ENCODE peak calls at places on chromosomes 2 and 18, in seven cellular contexts. V, L, K, B, O, N and G are unnamed samples.

GRCh38 chr2:231321021-231321420 is 74.5 kb upstream of the B3GNT7 start:
- DNase-seq in V (no peak), L (peak; percentile 83), K (no peak), B (no peak), O (peak; percentile 57), N (no peak), G (no peak)

GRCh38 chr2:138327967-138328366 is 173.6 kb upstream of the SPOPL start:
- DNase-seq in V (no peak), L (no peak), K (no peak), B (no peak), O (no peak), N (no peak), G (no peak)

GRCh38 chr2:158818511-158818910 is 23.4 kb downstream of the DAPL1 start:
- DNase-seq in V (peak; percentile 42), L (no peak), K (peak; percentile 64), B (no peak), O (no peak), N (no peak), G (no peak)

GRCh38 chr2:68594674-68595492 is 48.5 kb upstream of the PROKR1 start:
- DNase-seq in V (peak; percentile 62), L (peak; percentile 82), K (peak; percentile 71), B (peak; percentile 45), O (peak; percentile 49), N (peak; percentile 59), G (peak; percentile 50)

GRCh38 chr18:44458777-44459176 is 221.9 kb upstream of the SETBP1 start:
- DNase-seq in V (peak; percentile 81), L (no peak), K (peak; percentile 59), B (no peak), O (no peak), N (peak; percentile 30), G (no peak)

GRCh38 chr2:128404709-128405466 is 86.2 kb upstream of the HS6ST1 start:
- DNase-seq in V (no peak), L (no peak), K (no peak), B (no peak), O (no peak), N (no peak), G (peak; percentile 8)

GRCh38 chr2:170113168-170113567 is 64.8 kb upstream of the MYO3B start:
- DNase-seq in V (no peak), L (no peak), K (no peak), B (no peak), O (no peak), N (peak; percentile 5), G (no peak)

GRCh38 chr2:228699888-228700287 is 518.4 kb upstream of the SPHKAP start:
- DNase-seq in V (no peak), L (no peak), K (no peak), B (no peak), O (no peak), N (no peak), G (no peak)

GRCh38 chr2:17621781-17622180 is 81.3 kb downstream of the VSNL1 start:
- DNase-seq in V (peak; percentile 28), L (peak; percentile 36), K (peak; percentile 13), B (no peak), O (no peak), N (peak; percentile 57), G (no peak)

GRCh38 chr2:96205888-96206287 is 2.7 kb downstream of the STARD7 start:
- DNase-seq in V (peak; percentile 49), L (no peak), K (peak; percentile 38), B (no peak), O (no peak), N (peak; percentile 41), G (no peak)

GRCh38 chr2:28319118-28320008 is 73.3 kb upstream of the FOSL2 start:
- DNase-seq in V (peak; percentile 93), L (no peak), K (peak; percentile 98), B (no peak), O (no peak), N (no peak), G (no peak)

GRCh38 chr2:120204022-120204405 is 19.2 kb downstream of the TMEM185B start:
- DNase-seq in V (no peak), L (no peak), K (no peak), B (no peak), O (no peak), N (no peak), G (no peak)

GRCh38 chr2:48249093-48249492 is 280.9 kb upstream of the STON1 start:
- DNase-seq in V (peak; percentile 55), L (no peak), K (peak; percentile 67), B (no peak), O (no peak), N (peak; percentile 69), G (no peak)

GRCh38 chr2:69298261-69298660 is 88.8 kb downstream of the GFPT1 start:
- DNase-seq in V (peak; percentile 94), L (peak; percentile 77), K (peak; percentile 95), B (no peak), O (no peak), N (peak; percentile 79), G (no peak)

GRCh38 chr2:237250599-237250998 is 163.4 kb downstream of the COL6A3 start:
- DNase-seq in V (no peak), L (no peak), K (no peak), B (no peak), O (no peak), N (no peak), G (no peak)

GRCh38 chr2:69188174-69188900 is 175.4 kb downstream of the ANTXR1 start:
- DNase-seq in V (no peak), L (no peak), K (no peak), B (no peak), O (no peak), N (no peak), G (no peak)

GRCh38 chr2:204012081-204012653 is 75.6 kb downstream of the ICOS start:
- DNase-seq in V (no peak), L (no peak), K (no peak), B (no peak), O (no peak), N (no peak), G (no peak)

GRCh38 chr18:46166261-46166970 is 62.2 kb downstream of the HAUS1 start:
- DNase-seq in V (no peak), L (no peak), K (no peak), B (no peak), O (no peak), N (no peak), G (no peak)

GRCh38 chr18:46171331-46171730 is 67.1 kb downstream of the HAUS1 start:
- DNase-seq in V (no peak), L (no peak), K (no peak), B (no peak), O (no peak), N (no peak), G (no peak)

GRCh38 chr18:46169464-46169941 is 65.3 kb downstream of the HAUS1 start:
- DNase-seq in V (peak; percentile 78), L (peak; percentile 55), K (peak; percentile 89), B (no peak), O (no peak), N (peak; percentile 68), G (no peak)

GRCh38 chr18:46164920-46165319 is 60.7 kb downstream of the HAUS1 start:
- DNase-seq in V (no peak), L (no peak), K (no peak), B (no peak), O (no peak), N (no peak), G (no peak)

GRCh38 chr18:46167971-46168370 is 63.8 kb downstream of the HAUS1 start:
- DNase-seq in V (no peak), L (peak; percentile 52), K (no peak), B (peak; percentile 11), O (peak; percentile 70), N (no peak), G (no peak)
- H3K4me3 ChIP-seq in V (no peak overlapping the region), L (no peak overlapping the region), K (no peak overlapping the region), B (peak overlapping the region; percentile 47), O (no peak overlapping the region), N (no peak overlapping the region), G (no peak overlapping the region)

DNA sequence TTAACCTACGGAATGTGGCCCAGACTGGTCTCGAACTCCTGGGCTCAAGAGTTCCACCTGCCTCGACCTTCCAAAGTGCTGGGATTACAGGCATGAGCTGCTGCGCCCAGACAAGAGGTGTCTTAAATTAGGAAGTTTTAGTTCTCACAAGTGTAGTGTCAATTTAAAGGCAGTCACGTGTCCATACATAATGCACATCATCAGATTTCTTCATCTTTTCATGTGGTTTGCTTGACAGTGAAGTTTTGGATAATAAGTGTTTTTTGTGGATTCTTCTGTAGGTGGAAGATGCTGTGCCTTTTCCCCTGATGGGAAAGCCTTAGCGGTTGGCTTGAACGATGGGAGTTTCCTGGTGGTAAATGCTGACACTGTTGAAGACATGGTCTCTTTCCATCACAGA is 147.5 kb downstream of the RTN4 start:
- DNase-seq in V (no peak), L (no peak), K (no peak), B (no peak), O (no peak), N (no peak), G (no peak)
- H3K4me3 ChIP-seq in V (no peak overlapping the region), L (no peak overlapping the region), K (no peak overlapping the region), B (no peak overlapping the region), O (no peak overlapping the region), N (no peak overlapping the region), G (no peak overlapping the region)

GRCh38 chr2:66446178-66446860 is 11.4 kb downstream of the MEIS1 start:
- DNase-seq in V (peak; percentile 76), L (peak; percentile 84), K (peak; percentile 48), B (no peak), O (peak; percentile 47), N (peak; percentile 33), G (no peak)
- H3K4me3 ChIP-seq in V (peak overlapping the region; percentile 44), L (no peak overlapping the region), K (peak overlapping the region; percentile 46), B (no peak overlapping the region), O (peak overlapping the region; percentile 71), N (peak overlapping the region; percentile 5), G (no peak overlapping the region)

DNA sequence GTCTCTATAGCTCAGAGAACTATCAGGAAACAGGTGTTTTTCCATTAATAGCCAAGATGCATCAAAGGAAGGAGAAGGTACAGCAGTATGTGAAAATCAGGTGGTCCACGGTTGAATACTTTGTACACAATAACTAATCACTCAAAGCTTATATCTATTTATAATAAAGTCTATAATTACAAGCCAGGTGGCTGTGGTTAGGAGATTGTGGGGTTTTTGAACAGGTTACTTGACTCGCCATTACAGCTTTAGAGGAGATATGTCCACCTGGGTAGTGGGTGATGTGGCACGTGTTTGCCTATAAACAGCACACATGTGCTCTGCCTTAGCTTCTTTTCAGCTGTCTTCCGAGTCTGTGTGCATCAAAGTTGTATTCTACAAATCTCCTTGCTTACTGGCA is 892.2 kb upstream of the ZEB2 start:
- DNase-seq in V (no peak), L (no peak), K (no peak), B (no peak), O (no peak), N (no peak), G (no peak)
- H3K4me3 ChIP-seq in V (no peak overlapping the region), L (no peak overlapping the region), K (no peak overlapping the region), B (no peak overlapping the region), O (no peak overlapping the region), N (no peak overlapping the region), G (no peak overlapping the region)

GRCh38 chr2:144379891-144380311 is 140.0 kb downstream of the ZEB2 start:
- DNase-seq in V (no peak), L (no peak), K (no peak), B (no peak), O (peak; percentile 49), N (peak; percentile 35), G (peak; percentile 19)
- H3K4me3 ChIP-seq in V (no peak overlapping the region), L (no peak overlapping the region), K (no peak overlapping the region), B (no peak overlapping the region), O (peak overlapping the region; percentile 20), N (no peak overlapping the region), G (no peak overlapping the region)